ENCODE peak calls at places on chromosomes 13 and 19, in six cellular contexts. A is choroid plexus epithelial cell, P is GM06990, H is coronary artery, Z is sigmoid colon, S is tibial nerve. E is an unnamed sample.

GRCh38 chr19:40611900-40612698 is 10.9 kb downstream of the LTBP4 start:
- DNase-seq in P (no peak), S (no peak), H (no peak), Z (no peak), A (no peak), E (no peak)

GRCh38 chr19:34996978-34997640 is 3.0 kb upstream of the GRAMD1A start:
- DNase-seq in A (peak; percentile 67), P (no peak), H (no peak), Z (no peak), S (no peak), E (peak; percentile 11)

GRCh38 chr19:4776436-4777205 is 14.9 kb upstream of the FEM1A start:
- DNase-seq in Z (no peak), A (no peak), S (no peak), H (no peak), P (no peak), E (no peak)

GRCh38 chr13:20702530-20702929 is 969 bp upstream of the IL17D start:
- DNase-seq in P (no peak), Z (no peak), H (no peak), S (no peak), A (no peak), E (no peak)

GRCh38 chr19:14475251-14476073 is at the start of gene PTGER1:
- DNase-seq in A (peak; percentile 44), P (no peak), S (no peak), Z (no peak), H (no peak), E (peak; percentile 67)

GRCh38 chr13:50990540-50991506 is 81.2 kb downstream of the RNASEH2B start:
- DNase-seq in S (peak; percentile 69), H (no peak), Z (peak; percentile 89), A (peak; percentile 78), P (no peak), E (no peak)

GRCh38 chr13:97798171-97798821 is 155.2 kb upstream of the IPO5 start:
- DNase-seq in Z (no peak), H (no peak), S (peak; percentile 27), A (peak; percentile 41), P (no peak), E (no peak)

GRCh38 chr13:45335397-45336024 is 5.5 kb downstream of the TPT1 start:
- DNase-seq in P (no peak), S (no peak), H (no peak), Z (no peak), A (no peak), E (no peak)

GRCh38 chr13:85970727-85971126 is 171.5 kb upstream of the SLITRK6 start:
- DNase-seq in P (no peak), A (peak; percentile 53), H (no peak), S (no peak), Z (no peak), E (no peak)

GRCh38 chr13:20840590-20840989 is 62.0 kb downstream of the XPO4 start:
- DNase-seq in S (no peak), Z (no peak), A (no peak), H (no peak), P (no peak), E (no peak)

GRCh38 chr19:35462476-35462953 is 14.5 kb downstream of the FFAR2 start:
- DNase-seq in A (no peak), Z (no peak), P (peak; percentile 79), H (no peak), S (no peak), E (peak; percentile 79)

GRCh38 chr13:47594833-47595232 is 406.2 kb downstream of the SUCLA2 start:
- DNase-seq in Z (no peak), S (no peak), P (no peak), H (no peak), A (peak; percentile 35), E (no peak)

GRCh38 chr13:30985637-30986205 is 53.3 kb downstream of the TEX26 start:
- DNase-seq in P (no peak), H (no peak), A (peak; percentile 42), S (no peak), Z (no peak), E (no peak)

GRCh38 chr13:113548778-113549621 is 35.6 kb upstream of the TFDP1 start:
- DNase-seq in Z (no peak), S (no peak), H (peak; percentile 38), A (no peak), P (no peak), E (no peak)

GRCh38 chr19:53780506-53780905 is 43.6 kb downstream of the NLRP12 start:
- DNase-seq in A (no peak), P (no peak), Z (no peak), S (no peak), H (no peak), E (no peak)

GRCh38 chr19:9296336-9296735 is 13.3 kb downstream of the ZNF699 start:
- DNase-seq in S (no peak), H (no peak), A (no peak), Z (no peak), P (no peak), E (no peak)

GRCh38 chr19:33704271-33704670 is 82.5 kb downstream of the CHST8 start:
- DNase-seq in H (no peak), A (no peak), P (no peak), Z (peak; percentile 30), S (no peak), E (no peak)

GRCh38 chr19:33703438-33703750 is 81.6 kb downstream of the CHST8 start:
- DNase-seq in H (no peak), A (no peak), P (no peak), S (no peak), Z (peak; percentile 37), E (no peak)

GRCh38 chr19:33703821-33704220 is 82.1 kb downstream of the CHST8 start:
- DNase-seq in A (no peak), Z (peak; percentile 37), P (no peak), H (no peak), S (no peak), E (no peak)

GRCh38 chr19:33705860-33706259 is 84.1 kb downstream of the CHST8 start:
- DNase-seq in A (no peak), P (no peak), H (no peak), Z (peak; percentile 25), S (no peak), E (no peak)

GRCh38 chr19:33705090-33705847 is 83.5 kb downstream of the CHST8 start:
- DNase-seq in A (no peak), Z (peak; percentile 43), P (no peak), H (no peak), S (no peak), E (no peak)
- TF ChIP-seq CTCF in A (no peak), Z (no peak), P (no peak), H (no peak), S (no peak), E (no peak)

GRCh38 chr13:88196106-88196505 is 524.9 kb downstream of the SLITRK5 start:
- DNase-seq in P (no peak), S (no peak), Z (no peak), A (no peak), H (no peak), E (no peak)
- TF ChIP-seq CTCF in P (no peak), S (no peak), Z (no peak), A (no peak), H (no peak), E (no peak)

GRCh38 chr19:28601723-28602440 is 611.1 kb downstream of the UQCRFS1 start:
- DNase-seq in A (no peak), S (no peak), H (no peak), Z (no peak), P (no peak), E (no peak)
- TF ChIP-seq CTCF in A (no peak), S (no peak), H (no peak), Z (no peak), P (no peak), E (no peak)

DNA sequence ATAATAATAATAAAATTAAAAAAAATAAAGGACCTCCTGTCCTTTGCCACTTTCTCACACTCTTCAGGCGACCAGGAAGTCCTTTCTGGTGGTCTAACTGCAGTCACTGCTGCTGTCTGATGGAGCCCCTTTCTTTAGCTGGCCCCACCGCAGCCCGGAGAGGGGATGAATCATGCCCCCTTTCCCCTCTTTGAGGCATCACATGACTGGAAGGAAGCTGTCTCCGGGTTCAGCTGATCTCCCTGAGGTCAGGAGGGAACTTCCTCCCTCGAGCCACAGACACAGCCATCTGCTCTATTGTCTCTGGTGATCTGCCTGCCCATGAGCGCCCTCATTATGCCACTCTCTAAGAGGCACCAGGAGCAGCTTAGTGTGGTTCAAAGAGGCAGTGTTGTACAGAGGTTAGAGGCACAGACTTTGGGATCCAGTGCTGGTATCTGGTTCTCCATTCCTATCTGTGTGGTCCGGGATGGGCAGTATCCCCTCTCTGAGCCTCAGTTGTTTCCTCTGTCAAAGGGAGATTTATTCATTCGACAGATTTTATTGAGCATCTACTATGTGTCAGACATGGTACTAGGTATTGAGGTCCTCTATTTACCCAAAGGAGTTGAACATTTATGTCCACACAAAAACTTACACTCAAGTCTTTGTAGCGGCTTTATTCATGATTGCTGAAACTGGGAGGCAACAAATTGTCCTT is 30.0 kb downstream of the VAV1 start:
- DNase-seq in S (peak; percentile 28), P (peak; percentile 73), H (no peak), A (no peak), Z (peak; percentile 67), E (peak; percentile 70)
- TF ChIP-seq CTCF in S (no peak), P (peak; percentile 56), H (no peak), A (no peak), Z (no peak), E (peak; percentile 31)

GRCh38 chr13:99528547-99528946 is 27.3 kb downstream of the TM9SF2 start:
- DNase-seq in S (no peak), A (peak; percentile 42), P (no peak), Z (no peak), H (no peak), E (peak; percentile 48)
- TF ChIP-seq CTCF in S (no peak), A (peak; percentile 44), P (peak; percentile 41), Z (no peak), H (no peak), E (peak; percentile 41)

GRCh38 chr13:33606692-33607091 is 211.3 kb upstream of the RFC3 start:
- DNase-seq in A (peak; percentile 60), S (no peak), H (no peak), P (no peak), Z (no peak), E (no peak)
- TF ChIP-seq CTCF in A (peak; percentile 51), S (no peak), H (no peak), P (no peak), Z (no peak), E (no peak)

GRCh38 chr19:15815306-15815705 is at the start of gene OR10H1:
- DNase-seq in S (no peak), H (no peak), A (no peak), Z (no peak), P (no peak), E (no peak)

GRCh38 chr19:15813916-15814315 is 1.5 kb downstream of the OR10H1 start:
- DNase-seq in S (no peak), P (no peak), Z (no peak), H (no peak), A (no peak), E (no peak)

GRCh38 chr19:15812059-15812722 is 3.3 kb downstream of the OR10H1 start:
- DNase-seq in P (no peak), A (no peak), S (peak; percentile 7), Z (no peak), H (no peak), E (no peak)

GRCh38 chr19:15811476-15811875 is 4.0 kb downstream of the OR10H1 start:
- DNase-seq in A (no peak), S (no peak), Z (no peak), H (no peak), P (no peak), E (no peak)

GRCh38 chr19:15810335-15810734 is 5.1 kb downstream of the OR10H1 start:
- DNase-seq in A (no peak), S (peak; percentile 14), H (no peak), P (no peak), Z (no peak), E (no peak)
- TF ChIP-seq CTCF in A (no peak), S (no peak), H (no peak), P (peak; percentile 44), Z (peak; percentile 48), E (no peak)

E was measured in GM13976.